ENCODE peak calls at places on chromosomes 16 and 17, in nine cellular contexts. G, O, D, A, Z, E, H, X and R are unnamed samples.

GRCh38 chr17:45432405-45433113 is at the start of gene ARHGAP27:
- DNase-seq in G (peak), O (peak), D (no peak), A (no peak), Z (no peak), E (no peak), H (no peak), X (no peak), R (peak)

GRCh38 chr16:49484454-49484853 is 110.8 kb downstream of the C16orf78 start:
- DNase-seq in G (no peak), O (no peak), D (peak), A (peak), Z (no peak), E (no peak), H (no peak), X (peak), R (no peak)

GRCh38 chr16:3584412-3584811 is 7.2 kb upstream of the NLRC3 start:
- DNase-seq in G (no peak), O (no peak), D (no peak), A (no peak), Z (no peak), E (no peak), H (no peak), X (no peak), R (no peak)

GRCh38 chr17:30961213-30962188 is 9.3 kb upstream of the RNF135 start:
- DNase-seq in G (no peak), O (peak), D (no peak), A (no peak), Z (no peak), E (no peak), H (no peak), X (peak), R (no peak)

GRCh38 chr16:24609740-24610420 is 70.5 kb downstream of the RBBP6 start:
- DNase-seq in G (peak), O (peak), D (peak), A (peak), Z (peak), E (peak), H (no peak), X (peak), R (no peak)

GRCh38 chr17:66415366-66416206 is 113.2 kb downstream of the PRKCA start:
- DNase-seq in G (no peak), O (no peak), D (peak), A (no peak), Z (no peak), E (no peak), H (no peak), X (no peak), R (no peak)

GRCh38 chr16:89175280-89176146 is 4.0 kb downstream of the CDH15 start:
- DNase-seq in G (no peak), O (peak), D (no peak), A (no peak), Z (no peak), E (no peak), H (no peak), X (no peak), R (no peak)

GRCh38 chr17:78129385-78130079 is 977 bp upstream of the TMC6 start:
- DNase-seq in G (no peak), O (no peak), D (no peak), A (no peak), Z (no peak), E (no peak), H (no peak), X (no peak), R (no peak)

GRCh38 chr17:46986401-46986800 is 7.3 kb upstream of the RPRML start:
- DNase-seq in G (no peak), O (no peak), D (no peak), A (no peak), Z (no peak), E (no peak), H (no peak), X (no peak), R (no peak)

GRCh38 chr16:28873543-28874201 is 4.6 kb upstream of the ATP2A1 start:
- DNase-seq in G (no peak), O (no peak), D (no peak), A (no peak), Z (no peak), E (no peak), H (no peak), X (no peak), R (no peak)

GRCh38 chr16:22297871-22298733 is 893 bp downstream of the POLR3E start:
- DNase-seq in G (peak), O (peak), D (peak), A (peak), Z (peak), E (peak), H (peak), X (peak), R (peak)

GRCh38 chr16:69691980-69692911 is 34.1 kb downstream of the NQO1 start:
- DNase-seq in G (no peak), O (no peak), D (no peak), A (no peak), Z (no peak), E (no peak), H (no peak), X (no peak), R (no peak)

GRCh38 chr16:10371592-10371991 is 14.3 kb upstream of the ATF7IP2 start:
- DNase-seq in G (no peak), O (no peak), D (no peak), A (no peak), Z (no peak), E (no peak), H (no peak), X (no peak), R (no peak)

GRCh38 chr17:62057696-62058095 is 7.4 kb downstream of the MED13 start:
- DNase-seq in G (no peak), O (no peak), D (no peak), A (no peak), Z (no peak), E (no peak), H (no peak), X (no peak), R (no peak)

GRCh38 chr16:64417711-64418227 is 704.1 kb downstream of the CDH11 start:
- DNase-seq in G (peak), O (peak), D (no peak), A (no peak), Z (no peak), E (peak), H (no peak), X (no peak), R (no peak)

GRCh38 chr17:29677139-29677834 is 54.6 kb upstream of the CORO6 start:
- DNase-seq in G (no peak), O (no peak), D (peak), A (no peak), Z (no peak), E (no peak), H (no peak), X (peak), R (peak)